ENCODE peak calls at places on chromosomes 2 and 18, in four cellular contexts. One of them, this sample, is unnamed.

GRCh38 chr18:2716394-2717326 is 61.1 kb downstream of the SMCHD1 start:
- DNase-seq in heart left ventricle: no peak
- DNase-seq in bronchial epithelial cell: no peak
- DNase-seq in A673: no peak
- DNase-seq in this sample: no peak

GRCh38 chr2:58484201-58484600 is 243.1 kb upstream of the FANCL start:
- DNase-seq in heart left ventricle: no peak
- DNase-seq in bronchial epithelial cell: peak
- DNase-seq in A673: no peak
- DNase-seq in this sample: no peak

GRCh38 chr2:204473224-204473623 is 72.1 kb upstream of the PARD3B start:
- DNase-seq in A673: no peak
- DNase-seq in heart left ventricle: no peak
- DNase-seq in bronchial epithelial cell: no peak
- DNase-seq in this sample: no peak

GRCh38 chr18:67109535-67109934 is 407.0 kb downstream of the DSEL start:
- DNase-seq in bronchial epithelial cell: no peak
- DNase-seq in heart left ventricle: no peak
- DNase-seq in A673: no peak
- DNase-seq in this sample: no peak

GRCh38 chr2:67790622-67791021 is 272.2 kb downstream of the C1D start:
- DNase-seq in heart left ventricle: no peak
- DNase-seq in bronchial epithelial cell: peak
- DNase-seq in A673: no peak
- DNase-seq in this sample: peak

GRCh38 chr2:102041351-102041750 is 49.6 kb downstream of the IL1R2 start:
- DNase-seq in A673: no peak
- DNase-seq in bronchial epithelial cell: no peak
- DNase-seq in heart left ventricle: no peak
- DNase-seq in this sample: peak

GRCh38 chr2:199100326-199101110 is 357.2 kb downstream of the SATB2 start:
- DNase-seq in bronchial epithelial cell: no peak
- DNase-seq in heart left ventricle: no peak
- DNase-seq in A673: no peak
- DNase-seq in this sample: peak

GRCh38 chr2:103788875-103789715 is 1027.3 kb downstream of the TMEM182 start:
- DNase-seq in heart left ventricle: no peak
- DNase-seq in bronchial epithelial cell: peak
- DNase-seq in A673: peak
- DNase-seq in this sample: no peak

GRCh38 chr2:136205615-136206014 is 87.7 kb upstream of the CXCR4 start:
- DNase-seq in A673: no peak
- DNase-seq in bronchial epithelial cell: no peak
- DNase-seq in heart left ventricle: no peak
- DNase-seq in this sample: no peak

GRCh38 chr18:21315741-21316187 is 73.7 kb downstream of the GREB1L start:
- DNase-seq in heart left ventricle: no peak
- DNase-seq in bronchial epithelial cell: no peak
- DNase-seq in A673: no peak
- DNase-seq in this sample: no peak

GRCh38 chr18:21112140-21112473 is 494 bp upstream of the ROCK1 start:
- DNase-seq in bronchial epithelial cell: no peak
- DNase-seq in heart left ventricle: no peak
- DNase-seq in A673: peak
- DNase-seq in this sample: no peak

DNA sequence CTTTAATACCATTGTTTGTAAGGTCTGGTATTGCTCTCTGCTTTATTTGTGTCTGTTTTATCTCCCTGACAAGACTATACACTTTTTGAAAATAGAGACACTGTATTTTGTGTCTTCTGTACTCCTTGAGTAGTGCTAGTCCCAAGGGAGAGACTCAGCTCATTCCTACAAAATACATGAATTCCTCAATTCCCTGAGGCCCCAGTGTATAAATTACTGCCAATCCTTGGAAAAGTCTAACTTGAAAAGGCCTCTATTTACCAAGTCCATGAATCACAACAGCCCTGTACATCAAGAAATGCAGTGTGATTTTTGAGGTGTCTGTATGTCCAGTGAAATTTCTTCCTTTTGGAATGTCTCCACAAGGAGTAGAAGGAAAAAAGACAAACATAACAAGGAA is 34.9 kb upstream of the NEDD4L start:
- DNase-seq in bronchial epithelial cell: no peak
- DNase-seq in heart left ventricle: no peak
- DNase-seq in A673: peak
- DNase-seq in this sample: no peak
- H3K4me3 ChIP-seq in bronchial epithelial cell: no peak
- H3K4me3 ChIP-seq in heart left ventricle: no peak
- H3K4me3 ChIP-seq in A673: no peak
- H3K4me3 ChIP-seq in this sample: no peak

GRCh38 chr2:47904903-47905453 is 1.3 kb downstream of the FBXO11 start:
- DNase-seq in heart left ventricle: peak
- DNase-seq in bronchial epithelial cell: no peak
- DNase-seq in A673: peak
- DNase-seq in this sample: no peak

GRCh38 chr2:47907097-47907781 is 941 bp upstream of the FBXO11 start:
- DNase-seq in heart left ventricle: no peak
- DNase-seq in A673: no peak
- DNase-seq in bronchial epithelial cell: peak
- DNase-seq in this sample: peak

GRCh38 chr2:47908682-47909081 is 2.4 kb upstream of the FBXO11 start:
- DNase-seq in bronchial epithelial cell: no peak
- DNase-seq in A673: no peak
- DNase-seq in heart left ventricle: no peak
- DNase-seq in this sample: no peak

GRCh38 chr2:47905454-47906260 is 641 bp downstream of the FBXO11 start:
- DNase-seq in bronchial epithelial cell: no peak
- DNase-seq in A673: peak
- DNase-seq in heart left ventricle: peak
- DNase-seq in this sample: peak

GRCh38 chr2:47906261-47907096 is at the start of gene FBXO11:
- DNase-seq in A673: peak
- DNase-seq in heart left ventricle: peak
- DNase-seq in bronchial epithelial cell: peak
- DNase-seq in this sample: peak
- TF ChIP-seq CTCF in A673: peak
- TF ChIP-seq CTCF in heart left ventricle: peak
- TF ChIP-seq CTCF in bronchial epithelial cell: peak
- TF ChIP-seq CTCF in this sample: peak

GRCh38 chr2:98608962-98609604 is 694 bp downstream of the UNC50 start:
- DNase-seq in bronchial epithelial cell: no peak
- DNase-seq in A673: peak
- DNase-seq in heart left ventricle: peak
- DNase-seq in this sample: peak
- H3K4me3 ChIP-seq in bronchial epithelial cell: peak
- H3K4me3 ChIP-seq in A673: peak
- H3K4me3 ChIP-seq in heart left ventricle: peak
- H3K4me3 ChIP-seq in this sample: peak

GRCh38 chr2:223601932-223602676 is at the start of gene SCG2:
- DNase-seq in heart left ventricle: peak
- DNase-seq in A673: peak
- DNase-seq in bronchial epithelial cell: peak
- DNase-seq in this sample: peak
- TF ChIP-seq CTCF in heart left ventricle: peak
- TF ChIP-seq CTCF in A673: peak
- TF ChIP-seq CTCF in bronchial epithelial cell: no peak
- TF ChIP-seq CTCF in this sample: peak

GRCh38 chr2:196248467-196249104 is 77.2 kb upstream of the STK17B start:
- DNase-seq in heart left ventricle: no peak
- DNase-seq in bronchial epithelial cell: no peak
- DNase-seq in A673: no peak
- DNase-seq in this sample: no peak

GRCh38 chr2:196249171-196249570 is 77.8 kb upstream of the STK17B start:
- DNase-seq in bronchial epithelial cell: no peak
- DNase-seq in A673: no peak
- DNase-seq in heart left ventricle: no peak
- DNase-seq in this sample: no peak

GRCh38 chr2:196247114-196247978 is 76.0 kb upstream of the STK17B start:
- DNase-seq in bronchial epithelial cell: no peak
- DNase-seq in A673: no peak
- DNase-seq in heart left ventricle: no peak
- DNase-seq in this sample: no peak

GRCh38 chr2:196249860-196250259 is 78.5 kb upstream of the STK17B start:
- DNase-seq in heart left ventricle: no peak
- DNase-seq in A673: no peak
- DNase-seq in bronchial epithelial cell: no peak
- DNase-seq in this sample: no peak

GRCh38 chr2:196247979-196248286 is 76.6 kb upstream of the STK17B start:
- DNase-seq in A673: no peak
- DNase-seq in heart left ventricle: no peak
- DNase-seq in bronchial epithelial cell: no peak
- DNase-seq in this sample: no peak
- H3K4me3 ChIP-seq in A673: no peak
- H3K4me3 ChIP-seq in heart left ventricle: no peak
- H3K4me3 ChIP-seq in bronchial epithelial cell: no peak
- H3K4me3 ChIP-seq in this sample: no peak

GRCh38 chr2:54107903-54108615 is 7.4 kb upstream of the ACYP2 start:
- DNase-seq in A673: no peak
- DNase-seq in bronchial epithelial cell: peak
- DNase-seq in heart left ventricle: no peak
- DNase-seq in this sample: peak
- TF ChIP-seq CTCF in A673: peak
- TF ChIP-seq CTCF in bronchial epithelial cell: no peak
- TF ChIP-seq CTCF in heart left ventricle: no peak
- TF ChIP-seq CTCF in this sample: no peak